ENCODE peak calls at places on chromosomes 4 and X, in four cellular contexts. K is activated CD4-positive, CD25-positive, alpha-beta regulatory T cell; H is occipital lobe; Q is epithelial cell of proximal tubule. L is an unnamed sample.

GRCh38 chrX:19949340-19949739 is 41.5 kb downstream of the BCLAF3 start:
- DNase-seq in H (no peak), K (no peak), Q (no peak), L (no peak)

GRCh38 chr4:122602277-122603142 is 18.4 kb downstream of the IL21 start:
- DNase-seq in K (no peak), H (no peak), Q (peak), L (peak)

GRCh38 chr4:15001248-15001824 is 945 bp upstream of the CPEB2 start:
- DNase-seq in H (peak), Q (peak), K (peak), L (peak)

GRCh38 chrX:43605351-43605750 is 50.7 kb upstream of the MAOA start:
- DNase-seq in H (no peak), Q (no peak), K (no peak), L (no peak)

GRCh38 chrX:13899607-13900006 is 82.7 kb upstream of the GPM6B start:
- DNase-seq in Q (peak), H (peak), K (no peak), L (peak)

GRCh38 chr4:113596396-113596795 is 165.1 kb downstream of the CAMK2D start:
- DNase-seq in H (no peak), K (no peak), Q (no peak), L (no peak)

GRCh38 chr4:135201081-135201480 is 999.5 kb upstream of the PABPC4L start:
- DNase-seq in Q (no peak), K (no peak), H (no peak), L (no peak)

GRCh38 chr4:86685401-86685800 is 91.3 kb downstream of the PTPN13 start:
- DNase-seq in K (no peak), H (no peak), Q (no peak), L (peak)

GRCh38 chr4:7067523-7068278 is at the start of gene GRPEL1:
- DNase-seq in Q (peak), K (peak), H (peak), L (peak)

GRCh38 chrX:56932106-56932505 is 63.2 kb downstream of the SPIN3 start:
- DNase-seq in Q (no peak), H (no peak), K (no peak), L (no peak)

GRCh38 chrX:112211459-112211858 is 128.9 kb upstream of the TRPC5 start:
- DNase-seq in H (peak), K (no peak), Q (no peak), L (no peak)